ENCODE peak calls at places on chromosomes 1 and 21, in eight cellular contexts. W, N, H, G, F, I, U and S are unnamed samples.
A peak's percentile ranks its signal among the peaks of the same experiment; 100 is the strongest.

GRCh38 chr1:27102707-27103468 is 52.0 kb downstream of the SLC9A1 start:
- DNase-seq in W (no peak), U (peak; percentile 82), F (peak; percentile 66), N (peak; percentile 90), I (peak; percentile 82), H (peak; percentile 84), G (peak; percentile 84), S (peak; percentile 94)

GRCh38 chr1:9128520-9129371 is at the start of gene GPR157:
- DNase-seq in N (peak; percentile 94), G (peak; percentile 94), U (peak; percentile 95), F (peak; percentile 91), I (peak; percentile 91), H (peak; percentile 89), W (no peak), S (peak; percentile 97)

GRCh38 chr1:66445492-66446181 is 88.3 kb upstream of the SGIP1 start:
- DNase-seq in G (peak; percentile 32), H (no peak), I (no peak), W (no peak), N (no peak), U (peak; percentile 51), F (no peak), S (peak; percentile 82)

GRCh38 chr1:24373710-24374109 is 39.9 kb downstream of the STPG1 start:
- DNase-seq in I (no peak), U (no peak), N (no peak), W (no peak), H (no peak), F (no peak), G (no peak), S (no peak)

GRCh38 chr1:203481186-203481585 is 5.6 kb downstream of the PRELP start:
- DNase-seq in F (no peak), W (no peak), H (no peak), U (no peak), N (no peak), I (no peak), G (no peak), S (no peak)

GRCh38 chr1:92882817-92883216 is 51.0 kb downstream of the RPL5 start:
- DNase-seq in F (no peak), U (peak; percentile 21), H (peak; percentile 8), W (no peak), I (no peak), N (no peak), G (no peak), S (no peak)

GRCh38 chr1:241972703-241973375 is 15.3 kb downstream of the BECN2 start:
- DNase-seq in I (no peak), H (peak; percentile 70), W (no peak), N (no peak), F (no peak), G (no peak), U (no peak), S (no peak)

GRCh38 chr1:184635347-184636155 is 119.1 kb downstream of the EDEM3 start:
- DNase-seq in U (no peak), F (no peak), I (no peak), W (no peak), N (peak; percentile 74), G (no peak), H (no peak), S (no peak)

GRCh38 chr1:36573445-36573844 is 90.7 kb upstream of the CSF3R start:
- DNase-seq in F (no peak), U (no peak), I (no peak), W (no peak), H (no peak), G (no peak), N (no peak), S (peak; percentile 22)

GRCh38 chr21:32135401-32136363 is 143.2 kb downstream of the MIS18A start:
- DNase-seq in U (no peak), W (no peak), H (no peak), F (no peak), N (no peak), G (no peak), I (no peak), S (no peak)

GRCh38 chr1:225121095-225121494 is 191.6 kb downstream of the DNAH14 start:
- DNase-seq in F (no peak), H (no peak), N (no peak), G (no peak), I (no peak), W (no peak), U (no peak), S (no peak)

GRCh38 chr1:112651205-112651604 is 23.3 kb upstream of the MOV10 start:
- DNase-seq in F (no peak), W (no peak), I (no peak), U (no peak), G (no peak), N (no peak), H (no peak), S (no peak)

GRCh38 chr1:66302810-66303209 is 231.1 kb upstream of the SGIP1 start:
- DNase-seq in U (no peak), N (no peak), G (no peak), F (no peak), I (no peak), H (no peak), W (no peak), S (no peak)

GRCh38 chr1:38781872-38782617 is 77.5 kb downstream of the RRAGC start:
- DNase-seq in F (no peak), W (no peak), U (no peak), H (no peak), I (no peak), G (no peak), N (no peak), S (no peak)

GRCh38 chr1:234528073-234528865 is 49.3 kb upstream of the TARBP1 start:
- DNase-seq in W (no peak), F (no peak), I (no peak), H (no peak), G (no peak), U (no peak), N (peak; percentile 58), S (no peak)

DNA sequence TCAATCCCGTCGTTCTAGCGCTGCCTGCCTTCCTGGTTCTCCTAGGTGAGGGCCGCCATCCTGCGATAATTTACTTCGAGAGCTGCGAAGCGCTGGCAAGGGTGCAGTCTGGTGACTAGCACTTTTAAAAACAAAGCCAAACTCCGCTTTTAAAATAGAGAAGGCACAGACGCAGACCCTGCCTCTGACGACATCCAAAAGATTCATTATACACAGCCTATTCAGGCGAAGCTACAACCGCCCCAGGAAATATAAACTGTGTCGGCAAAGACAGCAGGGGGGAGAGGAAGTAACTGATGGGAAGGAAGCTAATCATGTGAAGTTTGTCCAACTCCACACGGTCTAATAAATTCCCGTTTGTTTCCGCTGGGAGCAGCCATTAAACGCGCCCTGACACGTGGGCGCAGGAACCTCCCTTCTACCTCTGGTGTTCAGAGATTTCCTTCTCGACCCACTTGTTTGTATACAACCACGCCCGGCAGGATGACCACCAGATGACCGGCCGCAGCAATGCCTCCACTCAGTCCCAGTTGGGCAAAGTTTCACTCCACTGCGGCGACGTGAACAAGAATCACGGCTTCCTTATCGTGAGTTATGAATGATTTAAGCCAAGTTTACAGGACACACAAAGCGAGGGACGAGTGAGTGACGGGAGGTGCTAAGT is 1.3 kb downstream of the GNG12 start:
- DNase-seq in G (peak; percentile 63), F (peak; percentile 64), H (peak; percentile 47), W (no peak), N (peak; percentile 85), U (peak; percentile 68), I (peak; percentile 55), S (peak; percentile 82)
- TF ChIP-seq POLR2AphosphoS5 in G (peak; percentile 50), F (peak; percentile 60), H (no peak), W (peak; percentile 37), N (peak; percentile 75), U (peak; percentile 64), I (peak; percentile 61), S (peak; percentile 82)

GRCh38 chr21:19420607-19421006 is 1017.0 kb upstream of the TMPRSS15 start:
- DNase-seq in W (no peak), F (no peak), G (no peak), H (no peak), U (no peak), I (no peak), N (no peak), S (no peak)
- TF ChIP-seq POLR2AphosphoS5 in W (no peak), F (no peak), G (no peak), H (no peak), U (no peak), I (no peak), N (no peak), S (no peak)

DNA sequence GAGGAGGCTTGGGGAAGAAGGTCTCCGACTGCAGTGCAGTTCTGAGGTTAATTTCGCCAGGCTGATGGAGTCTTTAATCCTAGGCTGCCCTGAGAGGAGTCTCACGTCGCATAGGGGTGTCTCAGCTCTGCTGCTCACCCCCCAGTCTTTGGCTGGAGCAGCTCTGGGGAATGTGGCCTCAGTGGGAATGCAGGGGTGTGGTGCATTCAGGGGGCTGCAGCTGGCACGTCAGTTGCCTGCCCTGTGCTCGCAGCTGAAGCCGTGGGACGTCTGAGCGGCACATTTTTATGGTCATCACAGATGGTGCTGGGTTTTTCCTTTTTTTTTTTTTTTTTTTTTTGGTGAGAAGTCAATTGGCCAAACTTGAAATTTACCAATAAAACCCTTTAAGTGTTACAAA is 38.2 kb downstream of the ACTN2 start:
- DNase-seq in U (no peak), N (no peak), H (no peak), I (no peak), G (no peak), W (no peak), F (no peak), S (no peak)
- TF ChIP-seq POLR2AphosphoS5 in U (no peak), N (no peak), H (no peak), I (no peak), G (no peak), W (no peak), F (no peak), S (no peak)

GRCh38 chr21:43653626-43654025 is 5.7 kb downstream of the HSF2BP start:
- DNase-seq in I (no peak), G (no peak), W (no peak), N (no peak), H (no peak), U (no peak), F (no peak), S (no peak)
- TF ChIP-seq POLR2AphosphoS5 in I (no peak), G (no peak), W (no peak), N (no peak), H (no peak), U (no peak), F (no peak), S (no peak)

DNA sequence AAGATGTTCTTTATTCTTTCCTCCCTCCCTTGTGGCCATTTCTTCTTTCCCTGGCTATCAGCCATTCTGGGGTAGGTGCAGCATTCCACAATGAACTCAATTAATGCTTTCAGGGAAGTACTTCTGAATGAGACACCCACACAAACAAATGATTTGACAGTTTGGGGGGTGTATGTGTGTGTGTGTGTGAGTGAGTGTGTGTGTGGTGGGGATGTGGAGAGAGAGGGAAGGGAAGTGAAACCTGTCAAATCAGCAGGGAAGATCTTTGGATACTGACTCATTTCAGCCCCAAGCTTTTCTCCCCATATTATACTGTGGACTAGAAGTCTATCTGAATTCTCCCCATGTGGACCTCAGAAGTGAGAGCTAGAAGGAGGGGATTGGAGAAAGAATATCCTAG is 154.9 kb upstream of the CD34 start:
- DNase-seq in I (no peak), H (no peak), U (no peak), G (no peak), N (no peak), F (no peak), W (no peak), S (no peak)
- TF ChIP-seq POLR2AphosphoS5 in I (no peak), H (no peak), U (no peak), G (no peak), N (no peak), F (no peak), W (no peak), S (no peak)

DNA sequence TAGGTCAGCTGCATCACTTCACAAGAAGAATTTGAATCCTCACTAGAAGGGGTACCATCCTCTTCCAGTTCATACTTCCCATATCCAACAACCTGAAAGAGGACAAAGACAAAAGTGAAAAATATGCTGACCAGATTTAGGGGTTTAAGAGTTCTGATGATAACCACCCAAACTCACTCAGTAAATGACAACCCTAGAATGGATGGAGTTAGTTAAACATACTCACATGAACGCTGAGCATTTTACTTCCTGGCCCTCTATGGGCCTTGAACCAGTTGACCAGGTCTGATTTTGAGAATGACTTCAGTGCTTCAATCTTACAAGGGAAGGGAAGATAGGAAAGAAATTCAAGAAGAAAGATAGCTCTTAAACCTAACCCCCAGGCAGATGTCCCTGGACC is 89.2 kb downstream of the NRDC start:
- DNase-seq in H (no peak), I (no peak), G (no peak), N (no peak), U (no peak), W (no peak), F (no peak), S (no peak)
- TF ChIP-seq POLR2AphosphoS5 in H (no peak), I (no peak), G (no peak), N (no peak), U (no peak), W (peak; percentile 39), F (no peak), S (no peak)